ENCODE peak calls at places on chromosome 22, in ten cellular contexts. S, Y, R, P, I, J, N, E, T and K are unnamed samples.

GRCh38 chr22:17884951-17885350 is 110.7 kb upstream of the BID start:
- DNase-seq in S (no peak), Y (no peak), R (no peak), P (no peak), I (no peak), J (no peak), N (no peak), E (no peak), T (no peak), K (no peak)

GRCh38 chr22:36986242-36986821 is 32.9 kb downstream of the TST start:
- DNase-seq in S (no peak), Y (no peak), R (no peak), P (no peak), I (no peak), J (no peak), N (no peak), E (no peak), T (no peak), K (no peak)

GRCh38 chr22:50209893-50210292 is 9.1 kb downstream of the SELENOO start:
- DNase-seq in S (peak), Y (no peak), R (peak), P (peak), I (peak), J (peak), N (peak), E (no peak), T (no peak), K (peak)

GRCh38 chr22:45628508-45628907 is 43.1 kb upstream of the ATXN10 start:
- DNase-seq in S (no peak), Y (no peak), R (no peak), P (no peak), I (no peak), J (no peak), N (no peak), E (no peak), T (no peak), K (no peak)

GRCh38 chr22:44483878-44484277 is 14.2 kb downstream of the RTL6 start:
- DNase-seq in S (no peak), Y (no peak), R (no peak), P (no peak), I (no peak), J (no peak), N (no peak), E (no peak), T (no peak), K (no peak)

GRCh38 chr22:47200273-47201051 is 438.0 kb downstream of the TBC1D22A start:
- DNase-seq in S (no peak), Y (no peak), R (no peak), P (no peak), I (no peak), J (no peak), N (no peak), E (no peak), T (no peak), K (no peak)

GRCh38 chr22:49101873-49102272 is 725.8 kb downstream of the BRD1 start:
- DNase-seq in S (no peak), Y (no peak), R (no peak), P (no peak), I (no peak), J (no peak), N (no peak), E (no peak), T (no peak), K (no peak)

GRCh38 chr22:46069518-46070214 is 80.7 kb upstream of the PPARA start:
- DNase-seq in S (peak), Y (peak), R (no peak), P (no peak), I (peak), J (peak), N (no peak), E (peak), T (no peak), K (peak)

GRCh38 chr22:19086944-19087343 is 35.3 kb downstream of the DGCR2 start:
- DNase-seq in S (no peak), Y (no peak), R (no peak), P (no peak), I (no peak), J (no peak), N (no peak), E (no peak), T (no peak), K (no peak)

GRCh38 chr22:17734197-17734596 is 40.1 kb downstream of the BID start:
- DNase-seq in S (no peak), Y (no peak), R (no peak), P (peak), I (no peak), J (no peak), N (no peak), E (no peak), T (no peak), K (no peak)

GRCh38 chr22:48496226-48496845 is 1331.3 kb downstream of the BRD1 start:
- DNase-seq in S (no peak), Y (no peak), R (no peak), P (no peak), I (no peak), J (no peak), N (no peak), E (no peak), T (no peak), K (no peak)

GRCh38 chr22:22569218-22569617 is 10.2 kb upstream of the PRAME start:
- DNase-seq in S (no peak), Y (no peak), R (no peak), P (no peak), I (no peak), J (no peak), N (no peak), E (no peak), T (no peak), K (no peak)

GRCh38 chr22:23023294-23023693 is 47.0 kb upstream of the GNAZ start:
- DNase-seq in S (no peak), Y (no peak), R (no peak), P (no peak), I (no peak), J (no peak), N (no peak), E (no peak), T (no peak), K (no peak)

GRCh38 chr22:31556627-31557203 is 60.4 kb downstream of the SFI1 start:
- DNase-seq in S (peak), Y (no peak), R (no peak), P (no peak), I (no peak), J (peak), N (no peak), E (peak), T (no peak), K (peak)

GRCh38 chr22:25895678-25896077 is 153.7 kb downstream of the MYO18B start:
- DNase-seq in S (no peak), Y (no peak), R (no peak), P (no peak), I (no peak), J (no peak), N (no peak), E (no peak), T (no peak), K (no peak)

GRCh38 chr22:20239951-20240773 is 28.0 kb downstream of the RTN4R start:
- DNase-seq in S (no peak), Y (peak), R (no peak), P (no peak), I (no peak), J (no peak), N (no peak), E (no peak), T (no peak), K (peak)

GRCh38 chr22:36379593-36380361 is 8.0 kb downstream of the MYH9 start:
- DNase-seq in S (no peak), Y (no peak), R (no peak), P (no peak), I (no peak), J (no peak), N (peak), E (no peak), T (no peak), K (no peak)

GRCh38 chr22:25068701-25069100 is 116.2 kb downstream of the KIAA1671 start:
- DNase-seq in S (no peak), Y (no peak), R (no peak), P (no peak), I (no peak), J (no peak), N (no peak), E (no peak), T (no peak), K (no peak)

GRCh38 chr22:49617264-49617663 is 210.4 kb downstream of the BRD1 start:
- DNase-seq in S (no peak), Y (no peak), R (no peak), P (no peak), I (no peak), J (no peak), N (no peak), E (no peak), T (no peak), K (no peak)

GRCh38 chr22:48528221-48528915 is 1299.3 kb downstream of the BRD1 start:
- DNase-seq in S (no peak), Y (no peak), R (no peak), P (no peak), I (no peak), J (no peak), N (no peak), E (no peak), T (no peak), K (no peak)

GRCh38 chr22:44049369-44050231 is 25.5 kb downstream of the PARVB start:
- DNase-seq in S (no peak), Y (peak), R (no peak), P (no peak), I (no peak), J (no peak), N (no peak), E (no peak), T (no peak), K (peak)

GRCh38 chr22:25111579-25112517 is 87.8 kb upstream of the CRYBB3 start:
- DNase-seq in S (peak), Y (no peak), R (no peak), P (no peak), I (no peak), J (no peak), N (no peak), E (no peak), T (no peak), K (no peak)

GRCh38 chr22:50506611-50507420 is 686 bp downstream of the LMF2 start:
- DNase-seq in S (no peak), Y (no peak), R (no peak), P (no peak), I (no peak), J (peak), N (no peak), E (no peak), T (no peak), K (peak)

GRCh38 chr22:19546680-19547079 is 22.5 kb upstream of the CLDN5 start:
- DNase-seq in S (no peak), Y (no peak), R (no peak), P (no peak), I (no peak), J (no peak), N (no peak), E (no peak), T (no peak), K (no peak)

GRCh38 chr22:38613588-38613987 is 42.6 kb downstream of the FAM227A start:
- DNase-seq in S (no peak), Y (no peak), R (no peak), P (no peak), I (no peak), J (no peak), N (no peak), E (no peak), T (no peak), K (no peak)

GRCh38 chr22:46150615-46151423 is 493 bp downstream of the PPARA start:
- DNase-seq in S (peak), Y (no peak), R (peak), P (no peak), I (no peak), J (no peak), N (peak), E (no peak), T (peak), K (no peak)

GRCh38 chr22:24433868-24434471 is 6.6 kb downstream of the ADORA2A start:
- DNase-seq in S (no peak), Y (no peak), R (no peak), P (no peak), I (no peak), J (peak), N (no peak), E (no peak), T (no peak), K (no peak)

GRCh38 chr22:44381761-44382454 is 69.2 kb upstream of the SHISAL1 start:
- DNase-seq in S (no peak), Y (no peak), R (no peak), P (no peak), I (no peak), J (no peak), N (no peak), E (no peak), T (no peak), K (no peak)

GRCh38 chr22:29509298-29509697 is 29.3 kb downstream of the NEFH start:
- DNase-seq in S (no peak), Y (no peak), R (no peak), P (no peak), I (no peak), J (no peak), N (no peak), E (no peak), T (no peak), K (no peak)

GRCh38 chr22:29212738-29213137 is 7.0 kb downstream of the EMID1 start:
- DNase-seq in S (no peak), Y (no peak), R (no peak), P (no peak), I (no peak), J (no peak), N (no peak), E (no peak), T (no peak), K (peak)

GRCh38 chr22:23695748-23696325 is 5.0 kb downstream of the RGL4 start:
- DNase-seq in S (no peak), Y (no peak), R (no peak), P (no peak), I (no peak), J (no peak), N (no peak), E (no peak), T (no peak), K (no peak)

GRCh38 chr22:47164514-47165337 is 402.3 kb downstream of the TBC1D22A start:
- DNase-seq in S (no peak), Y (no peak), R (no peak), P (no peak), I (no peak), J (no peak), N (no peak), E (no peak), T (no peak), K (no peak)

GRCh38 chr22:17167486-17167885 is 8.4 kb upstream of the HDHD5 start:
- DNase-seq in S (no peak), Y (peak), R (no peak), P (no peak), I (no peak), J (no peak), N (no peak), E (no peak), T (no peak), K (peak)

GRCh38 chr22:37203354-37204044 is 8.8 kb downstream of the SSTR3 start:
- DNase-seq in S (no peak), Y (no peak), R (no peak), P (no peak), I (no peak), J (no peak), N (no peak), E (no peak), T (no peak), K (no peak)

GRCh38 chr22:47171441-47172221 is 409.2 kb downstream of the TBC1D22A start:
- DNase-seq in S (no peak), Y (no peak), R (no peak), P (no peak), I (no peak), J (no peak), N (no peak), E (no peak), T (no peak), K (no peak)

GRCh38 chr22:26443901-26444300 is 14.8 kb downstream of the ASPHD2 start:
- DNase-seq in S (no peak), Y (no peak), R (no peak), P (no peak), I (no peak), J (no peak), N (no peak), E (no peak), T (no peak), K (no peak)

GRCh38 chr22:17063372-17064106 is 21.3 kb upstream of the IL17RA start:
- DNase-seq in S (peak), Y (no peak), R (no peak), P (no peak), I (no peak), J (no peak), N (no peak), E (no peak), T (no peak), K (no peak)

GRCh38 chr22:47593291-47593690 is 830.8 kb downstream of the TBC1D22A start:
- DNase-seq in S (no peak), Y (no peak), R (no peak), P (no peak), I (no peak), J (no peak), N (no peak), E (no peak), T (no peak), K (no peak)

GRCh38 chr22:46001046-46001425 is 24.1 kb upstream of the WNT7B start:
- DNase-seq in S (no peak), Y (no peak), R (no peak), P (no peak), I (no peak), J (no peak), N (no peak), E (no peak), T (no peak), K (no peak)